ENCODE peak calls at places on chromosomes 11 and 22, in four cellular contexts. V, I, T and H are unnamed samples.

GRCh38 chr11:11845551-11845950 is 3.8 kb downstream of the USP47 start:
- DNase-seq in V (no peak), I (peak; percentile 64), T (no peak), H (peak; percentile 17)

GRCh38 chr22:44538071-44538470 is 40.0 kb upstream of the RTL6 start:
- DNase-seq in V (no peak), I (no peak), T (no peak), H (peak; percentile 27)

GRCh38 chr11:121452609-121453150 is at the start of gene SORL1-AS1:
- DNase-seq in V (no peak), I (no peak), T (peak; percentile 77), H (no peak)

GRCh38 chr11:78202733-78203167 is 14.0 kb downstream of the USP35 start:
- DNase-seq in V (no peak), I (no peak), T (no peak), H (no peak)

GRCh38 chr11:43923327-43924111 is 18.9 kb upstream of the C11orf96 start:
- DNase-seq in V (no peak), I (peak; percentile 74), T (no peak), H (peak; percentile 69)

GRCh38 chr11:132576706-132577105 is 955.6 kb downstream of the OPCML start:
- DNase-seq in V (peak; percentile 70), I (peak; percentile 82), T (no peak), H (peak; percentile 97)

GRCh38 chr11:14578551-14578956 is 58.4 kb upstream of the PSMA1 start:
- DNase-seq in V (no peak), I (peak; percentile 88), T (peak; percentile 41), H (peak; percentile 13)

GRCh38 chr11:135006800-135007199 is 594.8 kb upstream of the B3GAT1 start:
- DNase-seq in V (no peak), I (no peak), T (no peak), H (no peak)

GRCh38 chr22:41847300-41847699 is 14.4 kb downstream of the SREBF2 start:
- DNase-seq in V (no peak), I (no peak), T (no peak), H (no peak)

GRCh38 chr11:25775608-25776007 is 556.3 kb upstream of the ANO3 start:
- DNase-seq in V (no peak), I (peak; percentile 8), T (no peak), H (no peak)

GRCh38 chr22:37210041-37210803 is 2.1 kb downstream of the SSTR3 start:
- DNase-seq in V (no peak), I (no peak), T (no peak), H (no peak)

GRCh38 chr11:2732261-2732939 is 32.6 kb upstream of the KCNQ1OT1 start:
- DNase-seq in V (no peak), I (no peak), T (no peak), H (no peak)

GRCh38 chr11:74702383-74703007 is 28.7 kb downstream of the CHRDL2 start:
- DNase-seq in V (peak; percentile 38), I (peak; percentile 68), T (peak; percentile 50), H (peak; percentile 34)

GRCh38 chr11:31240340-31240904 is 129.1 kb downstream of the DCDC1 start:
- DNase-seq in V (no peak), I (peak; percentile 56), T (peak; percentile 67), H (peak; percentile 16)

GRCh38 chr11:117468888-117469287 is 141.2 kb downstream of the CEP164 start:
- DNase-seq in V (no peak), I (no peak), T (no peak), H (no peak)

GRCh38 chr11:19679952-19680823 is 32.4 kb upstream of the NAV2 start:
- DNase-seq in V (peak; percentile 95), I (peak; percentile 96), T (no peak), H (peak; percentile 96)

GRCh38 chr11:19714387-19715363 is 2.0 kb downstream of the NAV2 start:
- DNase-seq in V (peak; percentile 89), I (peak; percentile 55), T (peak; percentile 62), H (peak; percentile 85)

GRCh38 chr11:119254239-119254638 is 48.1 kb downstream of the CBL start:
- DNase-seq in V (no peak), I (no peak), T (no peak), H (no peak)

GRCh38 chr11:75013051-75013450 is 24.3 kb downstream of the NEU3 start:
- DNase-seq in V (no peak), I (peak; percentile 66), T (no peak), H (no peak)

GRCh38 chr11:34052608-34053160 is 1.2 kb downstream of the CAPRIN1 start:
- DNase-seq in V (no peak), I (peak; percentile 16), T (no peak), H (no peak)

GRCh38 chr11:68166969-68167368 is 45.8 kb upstream of the CHKA start:
- DNase-seq in V (no peak), I (no peak), T (no peak), H (no peak)

GRCh38 chr11:93519179-93519578 is 24.0 kb downstream of the SMCO4 start:
- DNase-seq in V (no peak), I (no peak), T (peak; percentile 95), H (no peak)